ENCODE peak calls at places on chromosomes 7 and 10, in six cellular contexts. A is iPS-NIHi11, T is progenitor cell of endocrine pancreas, E is PC-9, Y is BE2C, H is EL. D is an unnamed sample.

GRCh38 chr7:7681191-7681935 is 37.0 kb downstream of the RPA3 start:
- DNase-seq in H (peak), Y (peak), A (peak), E (peak), T (no peak), D (peak)

GRCh38 chr7:2149672-2150444 is 82.9 kb downstream of the MAD1L1 start:
- DNase-seq in E (no peak), T (no peak), A (no peak), Y (no peak), H (no peak), D (no peak)

GRCh38 chr10:58796242-58796641 is 283.6 kb downstream of the BICC1 start:
- DNase-seq in Y (peak), T (no peak), A (peak), E (no peak), H (no peak), D (no peak)

GRCh38 chr10:47182934-47183725 is 116.9 kb upstream of the GDF10 start:
- DNase-seq in H (no peak), T (no peak), Y (no peak), A (no peak), E (no peak), D (no peak)

GRCh38 chr10:14507156-14507555 is 176.4 kb upstream of the FRMD4A start:
- DNase-seq in Y (no peak), E (no peak), H (no peak), T (no peak), A (no peak), D (no peak)

GRCh38 chr10:33309410-33309809 is 25.1 kb downstream of the NRP1 start:
- DNase-seq in T (no peak), Y (no peak), A (no peak), H (no peak), E (no peak), D (no peak)

GRCh38 chr10:42973870-42974692 is 102.8 kb upstream of the RET start:
- DNase-seq in A (peak), T (no peak), Y (peak), E (no peak), H (no peak), D (no peak)

GRCh38 chr10:95391570-95392249 is 100.9 kb upstream of the PDLIM1 start:
- DNase-seq in H (peak), E (no peak), Y (no peak), A (peak), T (no peak), D (peak)

GRCh38 chr10:103820101-103821062 is 35.0 kb downstream of the SH3PXD2A start:
- DNase-seq in A (peak), E (no peak), T (no peak), H (peak), Y (peak), D (peak)

GRCh38 chr7:11539853-11540252 is 292.1 kb downstream of the THSD7A start:
- DNase-seq in H (no peak), E (no peak), Y (no peak), T (no peak), A (no peak), D (no peak)

GRCh38 chr7:118327179-118327578 is 102.7 kb downstream of the ANKRD7 start:
- DNase-seq in A (no peak), E (no peak), H (no peak), Y (no peak), T (no peak), D (no peak)